ENCODE peak calls at places on chromosomes 16 and 17, in four cellular contexts. One of them, this sample, is unnamed.

GRCh38 chr17:79842136-79842655 is 3.0 kb upstream of the CBX4 start:
- DNase-seq in astrocyte: no peak
- DNase-seq in CD8-positive, alpha-beta T cell: no peak
- DNase-seq in body of pancreas: peak; percentile 10
- DNase-seq in this sample: no peak

GRCh38 chr17:14014647-14015046 is 54.7 kb upstream of the COX10 start:
- DNase-seq in astrocyte: peak; percentile 54
- DNase-seq in CD8-positive, alpha-beta T cell: no peak
- DNase-seq in body of pancreas: no peak
- DNase-seq in this sample: no peak

GRCh38 chr16:2210386-2211365 is at the start of gene BRICD5:
- DNase-seq in CD8-positive, alpha-beta T cell: no peak
- DNase-seq in astrocyte: no peak
- DNase-seq in body of pancreas: no peak
- DNase-seq in this sample: no peak

GRCh38 chr16:61391835-61392234 is 644.4 kb downstream of the CDH8 start:
- DNase-seq in body of pancreas: no peak
- DNase-seq in CD8-positive, alpha-beta T cell: no peak
- DNase-seq in astrocyte: no peak
- DNase-seq in this sample: no peak

GRCh38 chr17:42000399-42001076 is 16.7 kb downstream of the DNAJC7 start:
- DNase-seq in astrocyte: no peak
- DNase-seq in body of pancreas: no peak
- DNase-seq in CD8-positive, alpha-beta T cell: no peak
- DNase-seq in this sample: no peak

GRCh38 chr16:85969591-85969990 is 70.6 kb downstream of the IRF8 start:
- DNase-seq in astrocyte: peak; percentile 80
- DNase-seq in body of pancreas: no peak
- DNase-seq in CD8-positive, alpha-beta T cell: no peak
- DNase-seq in this sample: no peak

GRCh38 chr17:59572301-59572924 is 7.0 kb downstream of the DHX40 start:
- DNase-seq in body of pancreas: no peak
- DNase-seq in CD8-positive, alpha-beta T cell: no peak
- DNase-seq in astrocyte: peak; percentile 47
- DNase-seq in this sample: no peak

GRCh38 chr17:13031718-13032350 is 14.0 kb upstream of the ELAC2 start:
- DNase-seq in CD8-positive, alpha-beta T cell: peak; percentile 10
- DNase-seq in body of pancreas: peak; percentile 64
- DNase-seq in astrocyte: no peak
- DNase-seq in this sample: no peak

GRCh38 chr17:20952183-20952582 is 90.6 kb downstream of the USP22 start:
- DNase-seq in body of pancreas: no peak
- DNase-seq in CD8-positive, alpha-beta T cell: no peak
- DNase-seq in astrocyte: no peak
- DNase-seq in this sample: no peak

GRCh38 chr16:55242667-55243066 is 81.3 kb upstream of the IRX6 start:
- DNase-seq in astrocyte: no peak
- DNase-seq in body of pancreas: no peak
- DNase-seq in CD8-positive, alpha-beta T cell: no peak
- DNase-seq in this sample: no peak

GRCh38 chr16:85608887-85609286 is 4.2 kb upstream of the GSE1 start:
- DNase-seq in body of pancreas: no peak
- DNase-seq in CD8-positive, alpha-beta T cell: no peak
- DNase-seq in astrocyte: no peak
- DNase-seq in this sample: no peak

GRCh38 chr17:49694847-49695697 is 12.7 kb downstream of the SLC35B1 start:
- DNase-seq in CD8-positive, alpha-beta T cell: peak; percentile 46
- DNase-seq in astrocyte: no peak
- DNase-seq in body of pancreas: peak; percentile 77
- DNase-seq in this sample: no peak

GRCh38 chr17:72683506-72684404 is 408.7 kb downstream of the SLC39A11 start:
- DNase-seq in astrocyte: peak; percentile 95
- DNase-seq in body of pancreas: peak; percentile 18
- DNase-seq in CD8-positive, alpha-beta T cell: no peak
- DNase-seq in this sample: no peak

GRCh38 chr17:72126575-72127486 is 6.0 kb downstream of the SOX9 start:
- DNase-seq in body of pancreas: peak; percentile 61
- DNase-seq in astrocyte: peak; percentile 89
- DNase-seq in CD8-positive, alpha-beta T cell: no peak
- DNase-seq in this sample: no peak

GRCh38 chr17:78459696-78460095 is 81.2 kb downstream of the PGS1 start:
- DNase-seq in CD8-positive, alpha-beta T cell: no peak
- DNase-seq in astrocyte: no peak
- DNase-seq in body of pancreas: no peak
- DNase-seq in this sample: no peak

GRCh38 chr16:83037102-83037501 is 410.3 kb downstream of the CDH13 start:
- DNase-seq in body of pancreas: no peak
- DNase-seq in CD8-positive, alpha-beta T cell: no peak
- DNase-seq in astrocyte: no peak
- DNase-seq in this sample: no peak
- H3K27ac ChIP-seq in body of pancreas: no peak overlapping the region
- H3K27ac ChIP-seq in CD8-positive, alpha-beta T cell: no peak overlapping the region
- H3K27ac ChIP-seq in astrocyte: no peak overlapping the region
- H3K27ac ChIP-seq in this sample: no peak overlapping the region

GRCh38 chr17:47763913-47764582 is 31.0 kb downstream of the TBX21 start:
- DNase-seq in CD8-positive, alpha-beta T cell: no peak
- DNase-seq in body of pancreas: no peak
- DNase-seq in astrocyte: no peak
- DNase-seq in this sample: no peak

GRCh38 chr17:47762733-47763132 is 29.7 kb downstream of the TBX21 start:
- DNase-seq in body of pancreas: no peak
- DNase-seq in CD8-positive, alpha-beta T cell: no peak
- DNase-seq in astrocyte: no peak
- DNase-seq in this sample: no peak

GRCh38 chr17:47757416-47757815 is 24.4 kb downstream of the TBX21 start:
- DNase-seq in astrocyte: no peak
- DNase-seq in body of pancreas: no peak
- DNase-seq in CD8-positive, alpha-beta T cell: no peak
- DNase-seq in this sample: no peak

DNA sequence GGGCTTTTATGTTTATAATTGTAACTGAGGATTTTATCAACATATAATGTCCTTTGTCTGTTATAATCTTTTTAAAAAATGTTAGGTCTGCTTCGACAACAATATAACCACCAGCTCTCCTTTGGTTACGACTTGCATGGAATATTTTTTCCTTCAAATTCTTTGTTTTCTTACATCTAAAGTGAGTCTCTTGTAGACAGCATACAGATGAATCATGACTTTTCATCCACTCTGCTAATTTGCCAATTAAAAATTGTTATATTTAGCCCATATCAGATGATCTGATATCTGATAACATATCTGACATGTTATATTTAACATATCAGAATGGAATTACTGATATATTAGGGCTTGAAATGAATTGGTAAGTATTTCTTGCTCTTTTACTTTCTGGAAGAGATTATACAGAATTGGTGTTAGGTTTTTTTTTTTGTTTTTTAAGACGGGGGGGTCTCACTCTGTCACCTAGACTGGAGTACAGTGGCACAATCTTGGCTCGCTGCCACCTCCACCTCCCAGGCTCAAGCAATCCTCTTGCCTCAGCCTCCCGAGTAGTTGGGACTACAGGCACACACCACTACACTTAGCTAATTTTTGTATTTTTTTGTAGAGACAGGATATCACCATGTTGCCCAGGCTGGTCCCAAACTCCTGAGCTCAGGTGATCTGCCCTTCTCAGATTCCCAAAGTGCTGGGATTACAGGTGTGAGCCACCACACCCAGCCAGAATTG is 27.5 kb downstream of the TBX21 start:
- DNase-seq in body of pancreas: no peak
- DNase-seq in astrocyte: no peak
- DNase-seq in CD8-positive, alpha-beta T cell: no peak
- DNase-seq in this sample: no peak
- H3K9me3 ChIP-seq in body of pancreas: no peaks in the 10 kb centered on the region
- H3K9me3 ChIP-seq in astrocyte: peaks cover 4% of the 10 kb centered on the region
- H3K9me3 ChIP-seq in CD8-positive, alpha-beta T cell: peaks cover 3% of the 10 kb centered on the region
- H3K9me3 ChIP-seq in this sample: no peaks in the 10 kb centered on the region

GRCh38 chr17:4788159-4788806 is 481 bp upstream of the GLTPD2 start:
- DNase-seq in CD8-positive, alpha-beta T cell: no peak
- DNase-seq in astrocyte: no peak
- DNase-seq in body of pancreas: no peak
- DNase-seq in this sample: no peak

GRCh38 chr17:4786516-4786915 is 352 bp upstream of the VMO1 start:
- DNase-seq in body of pancreas: no peak
- DNase-seq in astrocyte: no peak
- DNase-seq in CD8-positive, alpha-beta T cell: no peak
- DNase-seq in this sample: no peak

GRCh38 chr17:4782652-4783051 is 3.5 kb downstream of the VMO1 start:
- DNase-seq in CD8-positive, alpha-beta T cell: no peak
- DNase-seq in body of pancreas: no peak
- DNase-seq in astrocyte: no peak
- DNase-seq in this sample: no peak

GRCh38 chr17:4786111-4786491 is at the start of gene VMO1:
- DNase-seq in CD8-positive, alpha-beta T cell: no peak
- DNase-seq in astrocyte: no peak
- DNase-seq in body of pancreas: no peak
- DNase-seq in this sample: no peak

DNA sequence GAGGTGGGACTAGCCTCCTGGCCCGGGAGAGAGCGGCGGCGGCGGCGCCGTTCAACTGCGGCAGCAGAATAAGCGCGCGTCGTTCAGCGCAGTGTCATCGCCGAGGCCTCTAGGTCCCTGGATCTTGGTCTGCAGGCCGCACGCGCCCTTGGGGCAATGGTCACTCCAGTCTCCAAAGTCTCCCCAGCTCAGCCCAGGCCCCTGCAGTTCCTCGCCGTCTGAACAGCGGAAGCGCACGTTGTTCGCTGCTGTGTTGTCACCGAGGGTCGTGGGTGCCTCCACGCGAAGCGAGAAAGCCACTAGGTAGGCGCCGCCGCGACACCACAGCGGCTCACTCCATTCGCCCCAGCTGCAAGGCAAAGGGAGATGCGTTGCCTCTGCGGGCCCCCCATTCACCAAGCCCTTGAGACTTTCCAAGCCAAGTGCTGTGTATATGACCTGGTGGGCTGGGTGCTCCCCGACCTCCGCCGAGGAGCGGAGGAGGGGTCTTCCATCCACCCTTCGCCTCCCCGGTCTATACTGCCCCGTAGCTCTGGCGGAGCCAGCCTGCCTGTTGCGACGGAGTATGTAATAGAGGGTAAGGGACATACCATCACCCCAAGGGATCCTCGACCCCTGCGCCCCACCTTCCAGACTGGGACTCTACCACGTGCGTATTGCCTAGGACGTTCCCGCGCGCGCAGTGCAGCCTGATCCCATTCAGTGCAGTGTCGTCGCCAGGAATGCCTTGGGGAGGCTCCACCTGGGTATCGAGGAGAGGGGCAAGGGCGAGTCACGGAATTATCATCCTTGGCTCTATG is 653 bp downstream of the VMO1 start:
- DNase-seq in astrocyte: no peak
- DNase-seq in body of pancreas: no peak
- DNase-seq in CD8-positive, alpha-beta T cell: no peak
- DNase-seq in this sample: no peak
- H3K4me3 ChIP-seq in astrocyte: no peak overlapping the region
- H3K4me3 ChIP-seq in body of pancreas: no peak overlapping the region
- H3K4me3 ChIP-seq in CD8-positive, alpha-beta T cell: no peak overlapping the region
- H3K4me3 ChIP-seq in this sample: no peak overlapping the region

GRCh38 chr17:538096-538973 is 176.3 kb downstream of the VPS53 start:
- DNase-seq in astrocyte: peak; percentile 45
- DNase-seq in CD8-positive, alpha-beta T cell: no peak
- DNase-seq in body of pancreas: no peak
- DNase-seq in this sample: no peak

GRCh38 chr17:539766-540165 is 174.9 kb downstream of the VPS53 start:
- DNase-seq in astrocyte: no peak
- DNase-seq in CD8-positive, alpha-beta T cell: no peak
- DNase-seq in body of pancreas: no peak
- DNase-seq in this sample: no peak

GRCh38 chr17:540632-541031 is 174.0 kb downstream of the VPS53 start:
- DNase-seq in CD8-positive, alpha-beta T cell: no peak
- DNase-seq in astrocyte: no peak
- DNase-seq in body of pancreas: no peak
- DNase-seq in this sample: no peak

GRCh38 chr17:537133-537532 is 177.5 kb downstream of the VPS53 start:
- DNase-seq in astrocyte: no peak
- DNase-seq in CD8-positive, alpha-beta T cell: no peak
- DNase-seq in body of pancreas: no peak
- DNase-seq in this sample: no peak

GRCh38 chr17:539048-539447 is 175.6 kb downstream of the VPS53 start:
- DNase-seq in CD8-positive, alpha-beta T cell: no peak
- DNase-seq in body of pancreas: no peak
- DNase-seq in astrocyte: no peak
- DNase-seq in this sample: no peak
- H3K27ac ChIP-seq in CD8-positive, alpha-beta T cell: no peak overlapping the region
- H3K27ac ChIP-seq in body of pancreas: no peak overlapping the region
- H3K27ac ChIP-seq in astrocyte: no peak overlapping the region
- H3K27ac ChIP-seq in this sample: no peak overlapping the region

GRCh38 chr16:27254262-27254811 is 14.2 kb downstream of the NSMCE1 start:
- DNase-seq in body of pancreas: no peak
- DNase-seq in astrocyte: no peak
- DNase-seq in CD8-positive, alpha-beta T cell: no peak
- DNase-seq in this sample: no peak

GRCh38 chr16:27257271-27257670 is 11.3 kb downstream of the NSMCE1 start:
- DNase-seq in astrocyte: no peak
- DNase-seq in body of pancreas: no peak
- DNase-seq in CD8-positive, alpha-beta T cell: no peak
- DNase-seq in this sample: no peak

GRCh38 chr16:27259710-27260109 is 8.9 kb downstream of the NSMCE1 start:
- DNase-seq in body of pancreas: no peak
- DNase-seq in CD8-positive, alpha-beta T cell: no peak
- DNase-seq in astrocyte: no peak
- DNase-seq in this sample: no peak

GRCh38 chr16:27258241-27258734 is 10.3 kb downstream of the NSMCE1 start:
- DNase-seq in CD8-positive, alpha-beta T cell: no peak
- DNase-seq in astrocyte: peak; percentile 60
- DNase-seq in body of pancreas: no peak
- DNase-seq in this sample: no peak

GRCh38 chr16:27256861-27257260 is 11.7 kb downstream of the NSMCE1 start:
- DNase-seq in CD8-positive, alpha-beta T cell: no peak
- DNase-seq in body of pancreas: no peak
- DNase-seq in astrocyte: no peak
- DNase-seq in this sample: no peak
- H3K9me3 ChIP-seq in CD8-positive, alpha-beta T cell: no peaks in the 10 kb centered on the region
- H3K9me3 ChIP-seq in body of pancreas: no peaks in the 10 kb centered on the region
- H3K9me3 ChIP-seq in astrocyte: no peaks in the 10 kb centered on the region
- H3K9me3 ChIP-seq in this sample: no peaks in the 10 kb centered on the region

GRCh38 chr16:56300901-56301351 is 109.6 kb downstream of the GNAO1 start:
- DNase-seq in body of pancreas: no peak
- DNase-seq in CD8-positive, alpha-beta T cell: no peak
- DNase-seq in astrocyte: peak; percentile 79
- DNase-seq in this sample: no peak
- H3K4me3 ChIP-seq in body of pancreas: no peak overlapping the region
- H3K4me3 ChIP-seq in CD8-positive, alpha-beta T cell: no peak overlapping the region
- H3K4me3 ChIP-seq in astrocyte: no peak overlapping the region
- H3K4me3 ChIP-seq in this sample: no peak overlapping the region

GRCh38 chr17:37643829-37644228 is 583 bp upstream of the DDX52 start:
- DNase-seq in body of pancreas: peak; percentile 51
- DNase-seq in CD8-positive, alpha-beta T cell: no peak
- DNase-seq in astrocyte: peak; percentile 25
- DNase-seq in this sample: no peak
- H3K27ac ChIP-seq in body of pancreas: peak overlapping the region; percentile 90
- H3K27ac ChIP-seq in CD8-positive, alpha-beta T cell: peak overlapping the region; percentile 77
- H3K27ac ChIP-seq in astrocyte: peak overlapping the region; percentile 94
- H3K27ac ChIP-seq in this sample: no peak overlapping the region

GRCh38 chr16:35149550-35149949 is 1690.1 kb downstream of the TP53TG3F start:
- DNase-seq in astrocyte: no peak
- DNase-seq in CD8-positive, alpha-beta T cell: no peak
- DNase-seq in body of pancreas: no peak
- DNase-seq in this sample: no peak
- H3K9me3 ChIP-seq in astrocyte: peaks cover 26% of the 10 kb centered on the region
- H3K9me3 ChIP-seq in CD8-positive, alpha-beta T cell: no peaks in the 10 kb centered on the region
- H3K9me3 ChIP-seq in body of pancreas: no peaks in the 10 kb centered on the region
- H3K9me3 ChIP-seq in this sample: peaks cover 29% of the 10 kb centered on the region

GRCh38 chr17:70868134-70868533 is 698.8 kb downstream of the KCNJ2 start:
- DNase-seq in astrocyte: no peak
- DNase-seq in body of pancreas: no peak
- DNase-seq in CD8-positive, alpha-beta T cell: no peak
- DNase-seq in this sample: no peak
- H3K4me3 ChIP-seq in astrocyte: no peak overlapping the region
- H3K4me3 ChIP-seq in body of pancreas: no peak overlapping the region
- H3K4me3 ChIP-seq in CD8-positive, alpha-beta T cell: no peak overlapping the region
- H3K4me3 ChIP-seq in this sample: no peak overlapping the region

This sample was measured in iPS DF 6.9.